ENCODE peak calls at places on chromosome 1, in nine cellular contexts. Q is fibroblast of pulmonary artery; E is kidney glomerular epithelial cell; S is DMS153; X is NCI-H1105; P is naive thymus-derived CD8-positive, alpha-beta T cell; U is HEK293T; R is activated T-helper 1 cell treated with Interleukin-2 at 50 U/mL for 16 hours; L is AG09319. K is an unnamed sample.

GRCh38 chr1:159913451-159914192 is 11.7 kb downstream of the TAGLN2 start:
- DNase-seq in Q (no peak), E (no peak), S (peak), X (no peak), P (no peak), U (no peak), R (no peak), L (no peak), K (no peak)

GRCh38 chr1:235741294-235741693 is 91.7 kb upstream of the GNG4 start:
- DNase-seq in Q (peak), E (peak), S (no peak), X (no peak), P (no peak), U (no peak), R (no peak), L (no peak), K (no peak)

GRCh38 chr1:166184897-166185296 is 18.1 kb upstream of the FAM78B start:
- DNase-seq in Q (peak), E (peak), S (no peak), X (no peak), P (no peak), U (no peak), R (no peak), L (no peak), K (no peak)

GRCh38 chr1:20935717-20936116 is 148.6 kb upstream of the HP1BP3 start:
- DNase-seq in Q (no peak), E (no peak), S (no peak), X (no peak), P (no peak), U (no peak), R (no peak), L (no peak), K (no peak)

GRCh38 chr1:98766241-98766640 is 104.7 kb downstream of the SNX7 start:
- DNase-seq in Q (no peak), E (no peak), S (no peak), X (no peak), P (no peak), U (no peak), R (no peak), L (no peak), K (no peak)

GRCh38 chr1:244598611-244599010 is 54.3 kb upstream of the DESI2 start:
- DNase-seq in Q (no peak), E (no peak), S (no peak), X (no peak), P (no peak), U (no peak), R (no peak), L (no peak), K (no peak)

GRCh38 chr1:228905579-228905978 is 170.3 kb downstream of the RHOU start:
- DNase-seq in Q (peak), E (no peak), S (no peak), X (no peak), P (no peak), U (no peak), R (no peak), L (no peak), K (no peak)

GRCh38 chr1:31377361-31377863 is 4.5 kb upstream of the FABP3 start:
- DNase-seq in Q (no peak), E (peak), S (no peak), X (no peak), P (no peak), U (no peak), R (no peak), L (no peak), K (no peak)

GRCh38 chr1:15341634-15342375 is 67.9 kb upstream of the EFHD2 start:
- DNase-seq in Q (peak), E (no peak), S (no peak), X (no peak), P (no peak), U (no peak), R (no peak), L (no peak), K (no peak)

GRCh38 chr1:207838156-207839082 is 72.5 kb downstream of the CD34 start:
- DNase-seq in Q (peak), E (no peak), S (peak), X (no peak), P (no peak), U (no peak), R (no peak), L (no peak), K (no peak)

GRCh38 chr1:116841569-116842364 is 67.9 kb upstream of the PTGFRN start:
- DNase-seq in Q (no peak), E (no peak), S (no peak), X (no peak), P (no peak), U (no peak), R (no peak), L (no peak), K (no peak)

GRCh38 chr1:204424621-204425020 is 13.0 kb upstream of the PPP1R15B start:
- DNase-seq in Q (no peak), E (no peak), S (no peak), X (no peak), P (no peak), U (no peak), R (no peak), L (no peak), K (no peak)

GRCh38 chr1:184485731-184486723 is 99.2 kb downstream of the C1orf21 start:
- DNase-seq in Q (no peak), E (no peak), S (no peak), X (no peak), P (no peak), U (no peak), R (no peak), L (no peak), K (no peak)

GRCh38 chr1:18411321-18411720 is 69.4 kb upstream of the KLHDC7A start:
- DNase-seq in Q (no peak), E (no peak), S (no peak), X (no peak), P (no peak), U (no peak), R (no peak), L (no peak), K (no peak)

GRCh38 chr1:63621698-63622097 is 28.5 kb downstream of the PGM1 start:
- DNase-seq in Q (peak), E (no peak), S (no peak), X (no peak), P (no peak), U (no peak), R (no peak), L (no peak), K (no peak)

GRCh38 chr1:222465211-222466041 is 82.5 kb downstream of the HHIPL2 start:
- DNase-seq in Q (peak), E (peak), S (peak), X (no peak), P (peak), U (peak), R (peak), L (peak), K (peak)

GRCh38 chr1:102970496-102971078 is 137.7 kb downstream of the COL11A1 start:
- DNase-seq in Q (peak), E (peak), S (peak), X (peak), P (no peak), U (peak), R (no peak), L (peak), K (peak)

GRCh38 chr1:205610781-205611473 is 20.9 kb downstream of the ELK4 start:
- DNase-seq in Q (no peak), E (no peak), S (no peak), X (no peak), P (no peak), U (no peak), R (no peak), L (no peak), K (no peak)

GRCh38 chr1:75520862-75521261 is 90.1 kb downstream of the SLC44A5 start:
- DNase-seq in Q (no peak), E (no peak), S (no peak), X (no peak), P (no peak), U (no peak), R (no peak), L (no peak), K (no peak)

GRCh38 chr1:115251856-115252255 is 86.2 kb downstream of the NGF start:
- DNase-seq in Q (peak), E (peak), S (no peak), X (no peak), P (no peak), U (no peak), R (no peak), L (peak), K (no peak)

GRCh38 chr1:67468066-67468718 is 38.0 kb upstream of the SERBP1 start:
- DNase-seq in Q (peak), E (no peak), S (no peak), X (no peak), P (no peak), U (no peak), R (no peak), L (no peak), K (no peak)

GRCh38 chr1:192158181-192158580 is at the start of gene RGS18:
- DNase-seq in Q (peak), E (no peak), S (no peak), X (no peak), P (no peak), U (no peak), R (no peak), L (no peak), K (no peak)

GRCh38 chr1:5564578-5565257 is 427.5 kb downstream of the NPHP4 start:
- DNase-seq in Q (no peak), E (no peak), S (no peak), X (no peak), P (no peak), U (no peak), R (no peak), L (no peak), K (no peak)

GRCh38 chr1:93616996-93617669 is 64.5 kb downstream of the BCAR3 start:
- DNase-seq in Q (peak), E (no peak), S (peak), X (peak), P (no peak), U (no peak), R (no peak), L (no peak), K (no peak)

GRCh38 chr1:63779872-63780271 is 6.1 kb downstream of the ROR1 start:
- DNase-seq in Q (peak), E (no peak), S (no peak), X (no peak), P (no peak), U (no peak), R (no peak), L (no peak), K (no peak)

GRCh38 chr1:203306089-203306969 is 1.0 kb downstream of the BTG2 start:
- DNase-seq in Q (peak), E (peak), S (peak), X (peak), P (peak), U (no peak), R (no peak), L (peak), K (peak)

GRCh38 chr1:162904023-162904422 is 43.0 kb upstream of the CCDC190 start:
- DNase-seq in Q (no peak), E (no peak), S (no peak), X (no peak), P (no peak), U (no peak), R (no peak), L (no peak), K (no peak)

GRCh38 chr1:243921113-243921512 is 71.1 kb upstream of the AKT3 start:
- DNase-seq in Q (no peak), E (no peak), S (no peak), X (no peak), P (no peak), U (no peak), R (no peak), L (no peak), K (no peak)